ENCODE peak calls at places on chromosome 7, in six cellular contexts. O, A, H, L, S and R are unnamed samples.

GRCh38 chr7:24665564-24666294 is 91.5 kb downstream of the GSDME start:
- DNase-seq in O (peak), A (peak), H (peak), L (no peak), S (no peak), R (no peak)

GRCh38 chr7:148503900-148504487 is 86.6 kb upstream of the C7orf33 start:
- DNase-seq in O (no peak), A (no peak), H (no peak), L (no peak), S (no peak), R (no peak)

GRCh38 chr7:124033093-124033806 is 383 bp upstream of the TMEM229A start:
- DNase-seq in O (peak), A (peak), H (peak), L (peak), S (no peak), R (no peak)

GRCh38 chr7:106418094-106418493 is 133.3 kb upstream of the NAMPT start:
- DNase-seq in O (no peak), A (peak), H (no peak), L (no peak), S (no peak), R (peak)

GRCh38 chr7:151404216-151405011 is 5.4 kb downstream of the WDR86 start:
- DNase-seq in O (no peak), A (peak), H (no peak), L (peak), S (no peak), R (peak)

GRCh38 chr7:25495342-25495855 is 267.1 kb upstream of the NPVF start:
- DNase-seq in O (no peak), A (peak), H (no peak), L (no peak), S (no peak), R (no peak)

GRCh38 chr7:32605032-32605431 is 109.7 kb downstream of the AVL9 start:
- DNase-seq in O (no peak), A (no peak), H (no peak), L (no peak), S (no peak), R (no peak)

GRCh38 chr7:28052933-28053332 is 127.7 kb downstream of the JAZF1 start:
- DNase-seq in O (no peak), A (no peak), H (no peak), L (no peak), S (no peak), R (no peak)

GRCh38 chr7:132760241-132760616 is 184.0 kb upstream of the PLXNA4 start:
- DNase-seq in O (no peak), A (no peak), H (no peak), L (no peak), S (no peak), R (no peak)